ENCODE peak calls at places on chromosomes 6 and 20, in six cellular contexts. R is activated B cell treated with CpG ODN at 0.5 μM for 24 hours, V is brain microvascular endothelial cell, B is stomach, M is heart right ventricle, Q is transverse colon. I is an unnamed sample.

GRCh38 chr6:22145294-22145693 is 151.5 kb downstream of the PRL start:
- DNase-seq in R (no peak), V (no peak), B (no peak), M (no peak), Q (no peak), I (no peak)

GRCh38 chr6:153215242-153215641 is 84.2 kb upstream of the RGS17 start:
- DNase-seq in R (no peak), V (no peak), B (no peak), M (no peak), Q (no peak), I (no peak)

GRCh38 chr6:155185544-155185943 is 78.3 kb upstream of the CLDN20 start:
- DNase-seq in R (no peak), V (peak), B (peak), M (no peak), Q (peak), I (no peak)

GRCh38 chr6:52015953-52016352 is 71.5 kb downstream of the PKHD1 start:
- DNase-seq in R (no peak), V (no peak), B (no peak), M (no peak), Q (no peak), I (no peak)

GRCh38 chr6:17525637-17526036 is 74.5 kb upstream of the FAM8A1 start:
- DNase-seq in R (no peak), V (no peak), B (no peak), M (no peak), Q (no peak), I (no peak)

GRCh38 chr6:3913077-3913957 is 64.1 kb downstream of the FAM50B start:
- DNase-seq in R (no peak), V (peak), B (peak), M (peak), Q (peak), I (no peak)

GRCh38 chr6:5054427-5054873 is 30.7 kb upstream of the PPP1R3G start:
- DNase-seq in R (no peak), V (peak), B (no peak), M (no peak), Q (no peak), I (no peak)

GRCh38 chr6:155245871-155246270 is 17.9 kb upstream of the CLDN20 start:
- DNase-seq in R (no peak), V (no peak), B (no peak), M (no peak), Q (no peak), I (no peak)

GRCh38 chr6:107216197-107216933 is 101.0 kb upstream of the BEND3 start:
- DNase-seq in R (no peak), V (no peak), B (no peak), M (no peak), Q (no peak), I (no peak)

GRCh38 chr6:46704562-46704961 is 16.9 kb downstream of the TDRD6 start:
- DNase-seq in R (no peak), V (peak), B (no peak), M (no peak), Q (no peak), I (no peak)

GRCh38 chr20:36967636-36968035 is 16.1 kb upstream of the SAMHD1 start:
- DNase-seq in R (no peak), V (no peak), B (no peak), M (no peak), Q (no peak), I (no peak)

GRCh38 chr6:167350731-167351655 is 26.1 kb downstream of the TTLL2 start:
- DNase-seq in R (peak), V (peak), B (peak), M (peak), Q (peak), I (peak)

DNA sequence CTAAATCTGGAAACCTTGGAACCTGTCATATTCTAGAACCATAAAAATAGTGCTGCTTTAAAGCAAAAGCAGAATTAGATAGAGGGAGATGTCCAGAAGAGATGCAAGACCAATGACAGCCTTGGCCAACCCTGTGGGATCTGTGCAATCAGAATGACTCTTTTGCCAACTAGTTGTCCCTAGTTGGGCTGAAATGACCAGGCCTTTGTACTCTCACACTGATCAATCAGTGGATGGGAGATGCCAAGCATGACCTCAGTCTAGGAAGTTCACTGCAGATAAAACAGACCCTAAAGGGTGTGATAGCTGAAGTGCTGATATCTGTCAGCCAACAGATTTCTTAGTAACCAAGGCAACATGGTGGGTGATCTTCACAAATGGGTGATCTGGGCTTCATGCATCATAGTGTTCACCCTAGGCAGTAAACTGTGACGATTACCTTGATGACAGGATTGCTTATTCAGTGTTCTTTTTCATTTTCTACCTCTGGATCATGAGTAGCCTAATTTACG is 52.1 kb downstream of the BCKDHB start:
- DNase-seq in R (no peak), V (no peak), B (no peak), M (no peak), Q (no peak), I (no peak)
- TF ChIP-seq CTCF in R (no peak), V (no peak), B (no peak), M (no peak), Q (no peak), I (no peak)

GRCh38 chr20:60138263-60139127 is 180.3 kb downstream of the CDH26 start:
- DNase-seq in R (no peak), V (peak), B (peak), M (no peak), Q (peak), I (no peak)

GRCh38 chr20:60139663-60140446 is 181.6 kb downstream of the CDH26 start:
- DNase-seq in R (no peak), V (peak), B (no peak), M (peak), Q (no peak), I (no peak)

GRCh38 chr20:60135276-60135675 is 177.1 kb downstream of the CDH26 start:
- DNase-seq in R (no peak), V (no peak), B (no peak), M (no peak), Q (no peak), I (no peak)

GRCh38 chr20:60136640-60137411 is 178.6 kb downstream of the CDH26 start:
- DNase-seq in R (no peak), V (no peak), B (no peak), M (no peak), Q (no peak), I (no peak)

DNA sequence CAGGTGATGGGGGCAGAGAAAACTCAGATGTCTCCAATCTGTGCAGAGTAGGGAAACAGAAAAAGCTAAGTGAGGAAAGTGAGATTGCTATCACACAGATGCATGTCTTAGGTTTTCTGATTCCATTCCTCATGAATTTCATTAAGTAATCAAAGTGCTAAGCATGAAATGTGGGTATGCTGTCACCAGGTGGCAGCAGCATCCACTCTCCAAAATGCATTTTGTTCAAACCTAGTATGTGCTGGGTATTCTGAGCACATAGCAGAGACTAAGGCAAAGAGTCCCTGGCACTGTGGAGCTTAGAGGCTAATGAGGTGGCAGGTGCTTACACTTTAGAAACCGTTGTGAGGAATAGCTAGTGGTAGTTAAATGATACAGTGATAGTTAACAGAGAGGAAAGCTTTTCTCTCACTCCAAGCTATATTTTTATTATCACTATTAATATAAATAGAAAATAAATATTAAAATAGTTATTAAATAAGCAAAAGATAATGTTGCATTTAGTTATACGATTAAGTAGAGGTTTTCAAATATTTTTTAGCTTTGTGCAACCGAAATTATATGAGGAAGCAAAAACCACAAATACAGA is 179.5 kb downstream of the CDH26 start:
- DNase-seq in R (no peak), V (peak), B (no peak), M (no peak), Q (peak), I (peak)
- TF ChIP-seq CTCF in R (no peak), V (peak), B (no peak), M (peak), Q (peak), I (peak)

GRCh38 chr6:45423111-45423900 is 45.6 kb upstream of the SUPT3H start:
- DNase-seq in R (peak), V (no peak), B (peak), M (peak), Q (peak), I (peak)

GRCh38 chr6:45423901-45424627 is 46.3 kb upstream of the SUPT3H start:
- DNase-seq in R (peak), V (no peak), B (peak), M (peak), Q (peak), I (no peak)

GRCh38 chr6:45420909-45421699 is 43.4 kb upstream of the SUPT3H start:
- DNase-seq in R (no peak), V (no peak), B (no peak), M (no peak), Q (no peak), I (no peak)

GRCh38 chr6:45421700-45422540 is 44.2 kb upstream of the SUPT3H start:
- DNase-seq in R (peak), V (peak), B (peak), M (peak), Q (peak), I (peak)

GRCh38 chr6:45422541-45423110 is 44.9 kb upstream of the SUPT3H start:
- DNase-seq in R (peak), V (peak), B (peak), M (peak), Q (peak), I (peak)
- TF ChIP-seq CTCF in R (no peak), V (no peak), B (no peak), M (no peak), Q (no peak), I (no peak)

GRCh38 chr20:61957961-61958715 is 107.5 kb downstream of the TAF4 start:
- DNase-seq in R (no peak), V (no peak), B (no peak), M (no peak), Q (no peak), I (no peak)
- TF ChIP-seq CTCF in R (no peak), V (no peak), B (no peak), M (no peak), Q (no peak), I (no peak)